ENCODE peak calls at places on chromosomes 12 and 14, in nine cellular contexts. F is lower lobe of right lung; V is heart right ventricle; I is lung; Z is CD4-positive, CD25-positive, alpha-beta regulatory T cell; A is fibroblast of lung; R is aorta; T is esophagus muscularis mucosa; E is psoas muscle. L is an unnamed sample. For H3K4me1, the result is how much of the 10 kb centered on the place peaks cover.

GRCh38 chr14:52640137-52640536 is 55.2 kb downstream of the ERO1A start:
- DNase-seq in I (no peak), R (no peak), T (no peak), Z (no peak), E (no peak), A (no peak), V (no peak), F (no peak), L (no peak)

GRCh38 chr14:72104011-72104613 is 171.9 kb downstream of the RGS6 start:
- DNase-seq in F (peak), V (peak), Z (peak), I (no peak), E (no peak), R (no peak), T (no peak), A (no peak), L (no peak)

GRCh38 chr12:94963649-94964048 is 39.8 kb downstream of the NDUFA12 start:
- DNase-seq in T (no peak), E (no peak), V (no peak), F (no peak), A (no peak), Z (no peak), R (no peak), I (no peak), L (no peak)

GRCh38 chr14:91827746-91828145 is 39.6 kb downstream of the TC2N start:
- DNase-seq in I (no peak), T (no peak), Z (no peak), A (no peak), F (no peak), E (no peak), V (no peak), R (no peak), L (no peak)

GRCh38 chr14:90522585-90523191 is 125.9 kb downstream of the CALM1 start:
- DNase-seq in V (no peak), Z (no peak), E (peak), T (no peak), A (peak), F (peak), R (peak), I (peak), L (peak)

GRCh38 chr14:69052181-69052601 is 73.1 kb upstream of the ACTN1 start:
- DNase-seq in A (no peak), F (no peak), Z (no peak), I (no peak), R (no peak), V (peak), E (no peak), T (no peak), L (peak)

GRCh38 chr12:93361159-93361919 is 16.4 kb upstream of the NUDT4 start:
- DNase-seq in F (no peak), T (no peak), E (peak), I (no peak), A (peak), Z (no peak), V (peak), R (no peak), L (peak)

GRCh38 chr14:95498622-95499353 is 17.7 kb downstream of the SYNE3 start:
- DNase-seq in E (no peak), A (no peak), Z (no peak), V (no peak), R (peak), I (no peak), F (no peak), T (no peak), L (peak)

GRCh38 chr12:91111366-91112321 is at the start of gene LUM:
- DNase-seq in I (no peak), R (peak), E (peak), A (peak), V (peak), F (no peak), T (no peak), Z (no peak), L (peak)

GRCh38 chr12:121741743-121742142 is 29.2 kb downstream of the TMEM120B start:
- DNase-seq in E (no peak), A (no peak), T (no peak), I (no peak), F (no peak), V (no peak), Z (no peak), R (no peak), L (no peak)

GRCh38 chr12:111386891-111387290 is 18.0 kb upstream of the PHETA1 start:
- DNase-seq in Z (no peak), F (no peak), I (no peak), V (peak), A (no peak), T (peak), R (no peak), E (no peak), L (no peak)

GRCh38 chr12:123250471-123251383 is 17.5 kb downstream of the MTRFR start:
- DNase-seq in F (peak), T (no peak), E (no peak), V (no peak), Z (no peak), A (no peak), I (peak), R (no peak), L (no peak)

GRCh38 chr14:69845050-69845581 is 34.1 kb upstream of the SMOC1 start:
- DNase-seq in V (no peak), I (no peak), Z (no peak), E (no peak), T (no peak), F (no peak), A (no peak), R (no peak), L (no peak)

GRCh38 chr12:31004666-31005065 is 69.0 kb upstream of the DDX11 start:
- DNase-seq in A (no peak), R (no peak), Z (no peak), F (peak), E (no peak), I (no peak), V (no peak), T (no peak), L (no peak)

GRCh38 chr12:62799126-62799736 is 135.7 kb downstream of the PPM1H start:
- DNase-seq in E (no peak), A (peak), T (no peak), I (peak), V (no peak), Z (peak), R (no peak), F (no peak), L (no peak)

GRCh38 chr14:81682134-81682533 is 148.5 kb upstream of the SEL1L start:
- DNase-seq in E (no peak), R (no peak), Z (no peak), T (no peak), F (no peak), V (no peak), A (no peak), I (no peak), L (no peak)

GRCh38 chr14:72054929-72055328 is 122.7 kb downstream of the RGS6 start:
- DNase-seq in I (no peak), T (no peak), R (no peak), V (no peak), A (no peak), E (no peak), F (no peak), Z (peak), L (no peak)

GRCh38 chr14:90815567-90815816 is 738 bp downstream of the TTC7B start:
- DNase-seq in A (no peak), F (no peak), I (no peak), R (no peak), E (no peak), Z (no peak), V (no peak), T (no peak), L (no peak)

GRCh38 chr14:98062083-98062482 is 1209.9 kb downstream of the BCL11B start:
- DNase-seq in T (peak), F (no peak), A (no peak), Z (no peak), V (no peak), I (no peak), E (no peak), R (no peak), L (no peak)

GRCh38 chr12:66354291-66354690 is 52.0 kb downstream of the HELB start:
- DNase-seq in E (no peak), R (no peak), A (peak), I (no peak), F (no peak), T (no peak), Z (no peak), V (no peak), L (no peak)

GRCh38 chr14:31435276-31435675 is 14.9 kb upstream of the HEATR5A start:
- DNase-seq in F (no peak), E (no peak), I (no peak), R (no peak), T (no peak), Z (no peak), V (no peak), A (peak), L (no peak)

GRCh38 chr12:89236748-89237428 is 115.4 kb downstream of the DUSP6 start:
- DNase-seq in E (no peak), T (no peak), F (no peak), A (peak), R (no peak), V (no peak), I (no peak), Z (no peak), L (no peak)

GRCh38 chr12:94735985-94736384 is 85.6 kb upstream of the TMCC3 start:
- DNase-seq in A (no peak), E (no peak), R (no peak), F (no peak), I (no peak), T (no peak), V (no peak), Z (no peak), L (no peak)

GRCh38 chr14:57831981-57832380 is 33.9 kb downstream of the SLC35F4 start:
- DNase-seq in R (no peak), F (no peak), V (no peak), E (no peak), T (no peak), A (no peak), I (no peak), Z (no peak), L (no peak)

DNA sequence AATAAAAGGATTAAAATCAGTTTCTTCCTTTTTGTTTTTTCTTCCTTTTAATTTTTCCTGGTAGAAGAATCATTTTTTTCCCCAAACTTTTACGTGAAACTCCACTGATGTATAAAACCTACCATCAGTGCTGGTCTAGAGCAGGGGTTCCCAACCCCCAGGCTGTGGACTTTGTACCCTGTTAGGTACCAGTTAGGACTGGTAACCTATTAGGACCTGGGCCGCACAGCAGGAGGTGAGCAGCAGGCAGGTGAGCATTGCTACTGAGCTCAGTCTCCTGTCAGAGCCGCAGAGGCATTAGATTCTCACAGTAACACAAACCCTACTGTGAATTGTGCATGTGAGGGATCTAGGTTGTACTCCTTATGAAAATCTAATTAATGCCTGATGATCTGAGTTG is 10.1 kb downstream of the SMCO2 start:
- DNase-seq in F (no peak), Z (no peak), I (no peak), V (no peak), T (no peak), A (no peak), E (no peak), R (no peak), L (no peak)
- H3K4me3 ChIP-seq in F (no peak), Z (no peak), I (no peak), V (no peak), T (no peak), A (no peak), E (no peak), R (no peak), L (no peak)

GRCh38 chr14:93984987-93985410 is 8.6 kb upstream of the ASB2 start:
- DNase-seq in I (no peak), E (peak), T (no peak), R (no peak), V (no peak), F (peak), Z (no peak), A (peak), L (no peak)

GRCh38 chr14:93987815-93988476 is 9.2 kb upstream of the CCDC197 start:
- DNase-seq in V (no peak), R (no peak), F (no peak), I (no peak), Z (no peak), T (no peak), A (no peak), E (peak), L (no peak)

GRCh38 chr14:93984070-93984469 is 7.7 kb upstream of the ASB2 start:
- DNase-seq in A (peak), I (no peak), F (peak), Z (no peak), V (no peak), E (peak), T (no peak), R (no peak), L (peak)

GRCh38 chr14:93987376-93987775 is 9.7 kb upstream of the CCDC197 start:
- DNase-seq in R (no peak), F (no peak), I (no peak), Z (no peak), E (peak), T (no peak), A (no peak), V (peak), L (no peak)

DNA sequence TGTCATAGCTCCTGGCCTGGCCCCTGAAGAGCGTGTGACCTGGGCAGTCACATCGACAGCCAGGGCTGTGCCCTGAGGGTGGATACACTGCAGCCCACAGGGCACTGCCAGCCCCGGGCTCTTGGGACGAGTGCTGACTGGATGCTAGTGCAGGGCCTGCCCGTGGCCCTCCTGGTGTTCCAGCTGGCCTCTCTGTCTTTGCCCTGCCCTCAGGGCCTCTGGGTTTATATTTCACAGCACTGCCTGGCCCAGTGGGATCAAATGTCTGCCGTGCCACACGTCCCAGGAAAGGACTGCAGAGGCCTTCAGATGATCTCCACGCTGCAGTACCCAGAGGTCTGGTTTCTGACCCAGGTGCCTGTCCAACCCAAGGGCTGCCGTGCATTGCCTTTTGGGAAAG is 10.1 kb upstream of the CCDC197 start:
- DNase-seq in A (no peak), F (no peak), R (no peak), E (peak), V (peak), T (no peak), Z (no peak), I (no peak), L (peak)
- H3K27ac ChIP-seq in A (no peak), F (no peak), R (no peak), E (peak), V (peak), T (peak), Z (no peak), I (peak), L (peak)

GRCh38 chr12:117881517-117881916 is 87.3 kb downstream of the KSR2 start:
- DNase-seq in Z (no peak), F (no peak), R (peak), T (no peak), I (no peak), A (no peak), V (no peak), E (no peak), L (no peak)
- H3K4me1 ChIP-seq in Z (under half), F (under half), R (under half), T (under half), I (under half), A (under half), V (under half), E (under half), L (under half)

DNA sequence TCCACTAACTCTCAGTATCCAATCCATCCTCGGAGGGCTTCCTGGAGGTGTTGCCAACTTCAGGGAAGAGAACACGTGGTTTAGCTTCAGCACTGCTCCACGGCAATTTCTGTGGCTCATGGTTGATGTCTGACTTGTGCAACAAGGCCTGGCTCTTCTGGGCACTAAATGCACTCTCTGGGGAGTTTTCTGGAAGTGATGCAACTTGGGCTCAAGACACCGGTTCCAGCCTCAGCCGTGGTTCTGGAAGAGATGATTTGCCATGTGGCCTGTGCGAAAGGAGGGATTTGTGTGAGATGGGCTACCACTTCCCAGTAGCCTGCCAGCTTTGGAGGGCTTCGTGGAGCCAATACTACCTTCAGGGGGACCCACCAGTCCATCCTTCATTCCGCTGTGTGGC is 118.6 kb upstream of the RTL1 start:
- DNase-seq in A (no peak), T (peak), I (no peak), Z (no peak), F (no peak), R (no peak), V (no peak), E (no peak), L (no peak)
- H3K4me3 ChIP-seq in A (no peak), T (no peak), I (no peak), Z (no peak), F (no peak), R (no peak), V (no peak), E (no peak), L (no peak)

GRCh38 chr14:105063041-105063440 is 2.2 kb downstream of the GPR132 start:
- DNase-seq in T (no peak), F (no peak), Z (no peak), I (no peak), V (no peak), R (no peak), A (no peak), E (peak), L (peak)

GRCh38 chr14:105066285-105067071 is 1.2 kb upstream of the GPR132 start:
- DNase-seq in E (no peak), A (no peak), V (no peak), T (no peak), R (no peak), I (no peak), F (peak), Z (no peak), L (no peak)

GRCh38 chr14:105064001-105064400 is 1.2 kb downstream of the GPR132 start:
- DNase-seq in R (no peak), F (no peak), A (no peak), T (no peak), I (no peak), Z (no peak), E (no peak), V (no peak), L (peak)

GRCh38 chr14:105065280-105066228 is at the start of gene GPR132:
- DNase-seq in T (no peak), I (peak), A (peak), F (peak), Z (peak), V (no peak), R (peak), E (peak), L (peak)

DNA sequence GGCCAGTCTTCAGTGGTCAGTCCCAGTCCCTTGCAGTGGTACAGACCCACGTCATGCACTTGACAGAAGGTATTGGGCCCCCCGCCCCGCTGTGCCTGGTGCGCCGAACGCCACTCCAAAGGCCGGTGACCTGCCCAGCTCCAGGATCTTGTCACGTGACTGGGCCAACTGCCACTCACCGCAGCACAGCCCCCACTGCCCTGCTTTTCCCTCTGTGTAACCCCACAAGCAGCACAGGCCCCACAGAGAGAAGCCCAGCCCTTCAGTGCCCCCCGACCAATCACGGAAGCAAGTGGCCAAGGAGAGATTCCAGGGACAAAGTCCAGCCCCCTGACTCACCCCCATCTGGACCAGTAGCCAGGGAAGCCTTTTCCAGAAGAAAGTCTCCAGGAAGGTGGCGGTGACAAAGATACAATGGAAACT is 498 bp downstream of the GPR132 start:
- DNase-seq in V (no peak), E (peak), I (no peak), F (no peak), T (no peak), R (peak), Z (peak), A (peak), L (peak)
- H3K27ac ChIP-seq in V (peak), E (no peak), I (no peak), F (peak), T (peak), R (no peak), Z (peak), A (no peak), L (no peak)